ENCODE peak calls at places on chromosome 20, in eight cellular contexts. One of them, this sample, is unnamed.

GRCh38 chr20:39310363-39311037 is 348.4 kb downstream of the DHX35 start:
- DNase-seq in K562: no peak
- DNase-seq in suprapubic skin: no peak
- DNase-seq in prostate gland: no peak
- DNase-seq in transverse colon: no peak
- DNase-seq in spleen: no peak
- DNase-seq in HL-60: no peak
- DNase-seq in HepG2: no peak
- DNase-seq in this sample: peak; percentile 27

GRCh38 chr20:48649104-48649626 is 178.6 kb downstream of the PREX1 start:
- DNase-seq in K562: no peak
- DNase-seq in HL-60: no peak
- DNase-seq in spleen: peak; percentile 61
- DNase-seq in transverse colon: no peak
- DNase-seq in suprapubic skin: no peak
- DNase-seq in prostate gland: no peak
- DNase-seq in HepG2: no peak
- DNase-seq in this sample: no peak

GRCh38 chr20:38275815-38276550 is 15.4 kb upstream of the KIAA1755 start:
- DNase-seq in HepG2: peak; percentile 43
- DNase-seq in spleen: no peak
- DNase-seq in K562: no peak
- DNase-seq in HL-60: no peak
- DNase-seq in prostate gland: no peak
- DNase-seq in suprapubic skin: peak; percentile 35
- DNase-seq in transverse colon: no peak
- DNase-seq in this sample: peak; percentile 38

GRCh38 chr20:35929301-35929700 is 25.0 kb downstream of the SCAND1 start:
- DNase-seq in transverse colon: no peak
- DNase-seq in prostate gland: no peak
- DNase-seq in HL-60: no peak
- DNase-seq in K562: no peak
- DNase-seq in suprapubic skin: no peak
- DNase-seq in HepG2: no peak
- DNase-seq in spleen: no peak
- DNase-seq in this sample: no peak

GRCh38 chr20:60249436-60249835 is 291.2 kb downstream of the CDH26 start:
- DNase-seq in suprapubic skin: no peak
- DNase-seq in spleen: no peak
- DNase-seq in HL-60: no peak
- DNase-seq in K562: no peak
- DNase-seq in prostate gland: no peak
- DNase-seq in HepG2: no peak
- DNase-seq in transverse colon: no peak
- DNase-seq in this sample: no peak

GRCh38 chr20:2206957-2207769 is 88.6 kb upstream of the TGM3 start:
- DNase-seq in HL-60: peak; percentile 55
- DNase-seq in K562: peak; percentile 38
- DNase-seq in transverse colon: peak; percentile 81
- DNase-seq in HepG2: peak; percentile 53
- DNase-seq in prostate gland: peak; percentile 43
- DNase-seq in suprapubic skin: peak; percentile 86
- DNase-seq in spleen: peak; percentile 96
- DNase-seq in this sample: peak; percentile 96

GRCh38 chr20:62896526-62896925 is 29.8 kb downstream of the DIDO1 start:
- DNase-seq in HepG2: no peak
- DNase-seq in K562: no peak
- DNase-seq in HL-60: no peak
- DNase-seq in suprapubic skin: no peak
- DNase-seq in transverse colon: no peak
- DNase-seq in spleen: no peak
- DNase-seq in prostate gland: no peak
- DNase-seq in this sample: no peak

GRCh38 chr20:24066075-24066700 is 77.6 kb upstream of the GGTLC1 start:
- DNase-seq in HepG2: no peak
- DNase-seq in transverse colon: no peak
- DNase-seq in spleen: no peak
- DNase-seq in K562: no peak
- DNase-seq in prostate gland: no peak
- DNase-seq in HL-60: no peak
- DNase-seq in suprapubic skin: no peak
- DNase-seq in this sample: no peak

GRCh38 chr20:13546497-13547131 is 92.1 kb downstream of the TASP1 start:
- DNase-seq in HepG2: peak; percentile 83
- DNase-seq in prostate gland: peak; percentile 73
- DNase-seq in HL-60: peak; percentile 27
- DNase-seq in transverse colon: peak; percentile 84
- DNase-seq in spleen: peak; percentile 86
- DNase-seq in K562: peak; percentile 43
- DNase-seq in suprapubic skin: peak; percentile 87
- DNase-seq in this sample: peak; percentile 72

GRCh38 chr20:1212607-1213396 is 9.5 kb downstream of the C20orf202 start:
- DNase-seq in suprapubic skin: peak; percentile 88
- DNase-seq in K562: peak; percentile 66
- DNase-seq in HL-60: peak; percentile 39
- DNase-seq in transverse colon: peak; percentile 71
- DNase-seq in prostate gland: peak; percentile 67
- DNase-seq in HepG2: peak; percentile 80
- DNase-seq in spleen: peak; percentile 83
- DNase-seq in this sample: no peak

GRCh38 chr20:58374906-58375760 is 13.9 kb upstream of the VAPB start:
- DNase-seq in HL-60: peak; percentile 45
- DNase-seq in transverse colon: no peak
- DNase-seq in suprapubic skin: no peak
- DNase-seq in HepG2: no peak
- DNase-seq in spleen: no peak
- DNase-seq in prostate gland: no peak
- DNase-seq in K562: no peak
- DNase-seq in this sample: no peak

GRCh38 chr20:41411458-41411857 is 44.8 kb upstream of the EMILIN3 start:
- DNase-seq in HepG2: no peak
- DNase-seq in prostate gland: no peak
- DNase-seq in suprapubic skin: no peak
- DNase-seq in K562: no peak
- DNase-seq in HL-60: no peak
- DNase-seq in spleen: no peak
- DNase-seq in transverse colon: no peak
- DNase-seq in this sample: no peak

GRCh38 chr20:3238616-3239025 is 369 bp downstream of the SLC4A11 start:
- DNase-seq in prostate gland: peak; percentile 36
- DNase-seq in K562: peak; percentile 63
- DNase-seq in suprapubic skin: no peak
- DNase-seq in transverse colon: peak; percentile 35
- DNase-seq in HL-60: no peak
- DNase-seq in HepG2: no peak
- DNase-seq in spleen: no peak
- DNase-seq in this sample: peak; percentile 31

GRCh38 chr20:944148-944547 is 28.0 kb upstream of the ANGPT4 start:
- DNase-seq in HL-60: no peak
- DNase-seq in K562: no peak
- DNase-seq in prostate gland: no peak
- DNase-seq in transverse colon: no peak
- DNase-seq in suprapubic skin: no peak
- DNase-seq in spleen: no peak
- DNase-seq in HepG2: no peak
- DNase-seq in this sample: no peak

GRCh38 chr20:542777-543368 is 717 bp downstream of the CSNK2A1 start:
- DNase-seq in K562: no peak
- DNase-seq in prostate gland: no peak
- DNase-seq in suprapubic skin: no peak
- DNase-seq in spleen: peak; percentile 88
- DNase-seq in HL-60: no peak
- DNase-seq in transverse colon: peak; percentile 44
- DNase-seq in HepG2: no peak
- DNase-seq in this sample: peak; percentile 29

GRCh38 chr20:36941403-36941835 is 10.1 kb downstream of the SAMHD1 start:
- DNase-seq in spleen: no peak
- DNase-seq in HepG2: no peak
- DNase-seq in K562: no peak
- DNase-seq in HL-60: no peak
- DNase-seq in suprapubic skin: peak; percentile 54
- DNase-seq in prostate gland: no peak
- DNase-seq in transverse colon: peak; percentile 12
- DNase-seq in this sample: no peak

GRCh38 chr20:22825546-22825945 is 209.6 kb upstream of the SSTR4 start:
- DNase-seq in spleen: no peak
- DNase-seq in K562: no peak
- DNase-seq in transverse colon: no peak
- DNase-seq in suprapubic skin: no peak
- DNase-seq in HL-60: no peak
- DNase-seq in prostate gland: no peak
- DNase-seq in HepG2: no peak
- DNase-seq in this sample: no peak

GRCh38 chr20:13098720-13099355 is 90.1 kb downstream of the SPTLC3 start:
- DNase-seq in HL-60: no peak
- DNase-seq in prostate gland: no peak
- DNase-seq in transverse colon: no peak
- DNase-seq in suprapubic skin: no peak
- DNase-seq in spleen: no peak
- DNase-seq in K562: no peak
- DNase-seq in HepG2: peak; percentile 47
- DNase-seq in this sample: no peak

GRCh38 chr20:56439784-56440291 is 27.8 kb downstream of the CASS4 start:
- DNase-seq in HepG2: no peak
- DNase-seq in suprapubic skin: no peak
- DNase-seq in HL-60: no peak
- DNase-seq in prostate gland: no peak
- DNase-seq in K562: no peak
- DNase-seq in transverse colon: peak; percentile 48
- DNase-seq in spleen: no peak
- DNase-seq in this sample: no peak

GRCh38 chr20:4289875-4290274 is 274.5 kb upstream of the RNF24 start:
- DNase-seq in HL-60: no peak
- DNase-seq in HepG2: no peak
- DNase-seq in suprapubic skin: no peak
- DNase-seq in K562: no peak
- DNase-seq in spleen: no peak
- DNase-seq in prostate gland: no peak
- DNase-seq in transverse colon: no peak
- DNase-seq in this sample: no peak
- TF ChIP-seq CTCF in HL-60: peak; percentile 15
- TF ChIP-seq CTCF in HepG2: no peak
- TF ChIP-seq CTCF in suprapubic skin: no peak
- TF ChIP-seq CTCF in K562: peak; percentile 8
- TF ChIP-seq CTCF in spleen: no peak
- TF ChIP-seq CTCF in prostate gland: no peak
- TF ChIP-seq CTCF in transverse colon: no peak
- TF ChIP-seq CTCF in this sample: no peak

GRCh38 chr20:34078540-34078939 is 33.5 kb downstream of the EIF2S2 start:
- DNase-seq in HL-60: no peak
- DNase-seq in prostate gland: no peak
- DNase-seq in K562: no peak
- DNase-seq in suprapubic skin: no peak
- DNase-seq in transverse colon: no peak
- DNase-seq in HepG2: no peak
- DNase-seq in spleen: no peak
- DNase-seq in this sample: no peak
- TF ChIP-seq POLR2AphosphoS5 in HL-60: no peak
- TF ChIP-seq POLR2AphosphoS5 in prostate gland: no peak
- TF ChIP-seq POLR2AphosphoS5 in K562: no peak
- TF ChIP-seq POLR2AphosphoS5 in suprapubic skin: no peak
- TF ChIP-seq POLR2AphosphoS5 in transverse colon: no peak
- TF ChIP-seq POLR2AphosphoS5 in HepG2: no peak
- TF ChIP-seq POLR2AphosphoS5 in spleen: no peak
- TF ChIP-seq POLR2AphosphoS5 in this sample: no peak

DNA sequence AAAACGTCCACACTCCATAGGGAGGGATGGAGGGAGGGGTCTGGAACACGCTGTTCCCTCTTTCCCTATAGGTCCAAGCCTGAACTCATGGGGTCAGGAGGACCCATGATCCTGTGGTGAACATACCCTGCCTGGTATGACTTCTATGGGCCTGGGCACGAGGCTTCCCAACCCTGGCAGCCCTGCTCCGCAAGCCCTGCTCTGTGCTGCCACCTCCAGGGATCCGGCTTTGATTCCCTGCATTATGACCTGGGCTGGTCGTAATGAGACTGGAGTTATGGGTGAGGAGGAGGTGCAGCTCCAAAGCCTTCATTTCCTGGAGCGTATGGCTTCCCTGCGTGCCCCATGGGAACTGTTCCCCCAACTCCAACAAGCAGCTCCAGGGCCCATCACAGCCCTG is 54.9 kb downstream of the CDH22 start:
- DNase-seq in HepG2: peak; percentile 29
- DNase-seq in HL-60: no peak
- DNase-seq in suprapubic skin: no peak
- DNase-seq in transverse colon: peak; percentile 17
- DNase-seq in spleen: no peak
- DNase-seq in K562: no peak
- DNase-seq in prostate gland: no peak
- DNase-seq in this sample: no peak
- TF ChIP-seq CTCF in HepG2: peak; percentile 50
- TF ChIP-seq CTCF in HL-60: no peak
- TF ChIP-seq CTCF in suprapubic skin: no peak
- TF ChIP-seq CTCF in transverse colon: no peak
- TF ChIP-seq CTCF in spleen: no peak
- TF ChIP-seq CTCF in K562: peak; percentile 17
- TF ChIP-seq CTCF in prostate gland: no peak
- TF ChIP-seq CTCF in this sample: no peak

DNA sequence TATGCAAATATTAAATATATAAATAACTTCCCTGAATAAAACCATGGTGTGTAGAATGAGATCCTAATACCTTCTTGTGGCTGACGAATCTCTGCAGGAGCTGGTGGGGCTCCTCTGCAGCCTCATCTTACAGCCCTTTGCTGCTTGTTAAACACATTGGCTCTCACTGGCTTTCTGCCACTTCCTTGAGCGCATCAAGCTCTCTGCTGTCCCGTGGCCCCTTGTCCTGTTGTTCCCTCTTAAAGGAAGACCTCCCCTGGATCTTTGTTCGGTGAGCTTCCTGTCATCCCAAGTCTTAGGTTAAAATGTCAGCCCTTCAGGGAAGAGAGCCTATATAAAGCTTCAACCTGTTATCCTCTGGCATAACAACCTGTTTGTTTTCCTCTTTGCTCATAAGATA is 519.6 kb downstream of the DOK5 start:
- DNase-seq in spleen: no peak
- DNase-seq in HepG2: no peak
- DNase-seq in transverse colon: no peak
- DNase-seq in suprapubic skin: no peak
- DNase-seq in prostate gland: no peak
- DNase-seq in HL-60: no peak
- DNase-seq in K562: no peak
- DNase-seq in this sample: no peak
- TF ChIP-seq POLR2AphosphoS5 in spleen: no peak
- TF ChIP-seq POLR2AphosphoS5 in HepG2: no peak
- TF ChIP-seq POLR2AphosphoS5 in transverse colon: no peak
- TF ChIP-seq POLR2AphosphoS5 in suprapubic skin: no peak
- TF ChIP-seq POLR2AphosphoS5 in prostate gland: no peak
- TF ChIP-seq POLR2AphosphoS5 in HL-60: no peak
- TF ChIP-seq POLR2AphosphoS5 in K562: no peak
- TF ChIP-seq POLR2AphosphoS5 in this sample: no peak

DNA sequence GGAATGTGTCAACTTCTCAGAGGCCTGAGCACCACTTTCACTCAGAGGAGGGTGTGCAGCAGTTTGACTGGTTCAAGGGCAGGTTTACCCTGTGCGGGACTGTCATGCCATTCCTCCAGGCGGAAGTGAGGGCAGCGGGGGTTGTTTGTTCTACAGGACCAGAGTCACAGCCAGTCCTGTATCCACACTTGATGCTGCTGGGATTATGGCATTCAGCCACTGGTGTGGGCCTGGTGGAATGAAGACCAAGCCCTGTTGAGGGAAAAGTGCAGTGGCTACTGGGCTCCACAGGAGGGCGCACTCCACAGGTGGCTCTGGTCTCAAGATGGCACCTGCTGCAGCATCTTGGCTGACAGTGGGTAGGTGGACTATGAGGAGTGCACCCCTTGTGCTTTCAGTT is 14.8 kb downstream of the SEMG2 start:
- DNase-seq in K562: peak; percentile 23
- DNase-seq in HepG2: no peak
- DNase-seq in spleen: no peak
- DNase-seq in transverse colon: no peak
- DNase-seq in HL-60: no peak
- DNase-seq in prostate gland: no peak
- DNase-seq in suprapubic skin: no peak
- DNase-seq in this sample: peak; percentile 85
- TF ChIP-seq CTCF in K562: peak; percentile 74
- TF ChIP-seq CTCF in HepG2: peak; percentile 57
- TF ChIP-seq CTCF in spleen: peak; percentile 46
- TF ChIP-seq CTCF in transverse colon: peak; percentile 28
- TF ChIP-seq CTCF in HL-60: no peak
- TF ChIP-seq CTCF in prostate gland: peak; percentile 9
- TF ChIP-seq CTCF in suprapubic skin: peak; percentile 46
- TF ChIP-seq CTCF in this sample: peak; percentile 80

This sample was measured in upper lobe of left lung.